ENCODE peak calls at places on chromosomes 7 and 10, in seven cellular contexts. L is lung; Z is cardiac muscle cell; A is CD8-positive, alpha-beta T cell; F is AG04450; S is tibial artery; O is left lung. E is an unnamed sample. For H3K9me3, the result is how much of the 10 kb centered on the place peaks cover.

GRCh38 chr10:106557951-106558733 is 606.4 kb downstream of the SORCS1 start:
- DNase-seq in S (no peak), A (no peak), F (no peak), O (no peak), L (no peak), Z (peak), E (no peak)

GRCh38 chr10:34593955-34594354 is 221.1 kb downstream of the PARD3 start:
- DNase-seq in S (no peak), A (no peak), O (no peak), Z (no peak), F (no peak), L (no peak), E (no peak)

GRCh38 chr10:126749030-126749655 is 78.7 kb upstream of the C10orf90 start:
- DNase-seq in Z (peak), F (peak), A (peak), L (peak), S (no peak), O (peak), E (no peak)

GRCh38 chr10:93471110-93471651 is 11.0 kb downstream of the MYOF start:
- DNase-seq in L (no peak), A (no peak), Z (peak), O (no peak), S (no peak), F (peak), E (no peak)

GRCh38 chr7:28330384-28331070 is 81.8 kb upstream of the CREB5 start:
- DNase-seq in F (no peak), Z (no peak), O (no peak), L (no peak), A (no peak), S (no peak), E (no peak)

GRCh38 chr7:22481726-22482125 is 18.3 kb downstream of the STEAP1B start:
- DNase-seq in F (no peak), S (no peak), L (no peak), O (no peak), A (no peak), Z (peak), E (no peak)

GRCh38 chr10:57948796-57949195 is 318.9 kb downstream of the IPMK start:
- DNase-seq in Z (no peak), F (no peak), S (no peak), L (no peak), O (no peak), A (no peak), E (no peak)

GRCh38 chr10:128519581-128519980 is 393.4 kb upstream of the MKI67 start:
- DNase-seq in Z (no peak), A (no peak), O (no peak), S (no peak), L (no peak), F (no peak), E (no peak)

GRCh38 chr7:92830532-92831110 is 5.8 kb downstream of the CDK6 start:
- DNase-seq in Z (no peak), L (no peak), F (no peak), O (no peak), S (no peak), A (no peak), E (no peak)

GRCh38 chr7:84799131-84799530 is 387.7 kb downstream of the SEMA3D start:
- DNase-seq in F (no peak), S (peak), L (no peak), A (no peak), Z (peak), O (no peak), E (no peak)

GRCh38 chr7:44398953-44399574 is 73.7 kb upstream of the CAMK2B start:
- DNase-seq in A (no peak), F (no peak), S (no peak), Z (no peak), O (no peak), L (no peak), E (no peak)

DNA sequence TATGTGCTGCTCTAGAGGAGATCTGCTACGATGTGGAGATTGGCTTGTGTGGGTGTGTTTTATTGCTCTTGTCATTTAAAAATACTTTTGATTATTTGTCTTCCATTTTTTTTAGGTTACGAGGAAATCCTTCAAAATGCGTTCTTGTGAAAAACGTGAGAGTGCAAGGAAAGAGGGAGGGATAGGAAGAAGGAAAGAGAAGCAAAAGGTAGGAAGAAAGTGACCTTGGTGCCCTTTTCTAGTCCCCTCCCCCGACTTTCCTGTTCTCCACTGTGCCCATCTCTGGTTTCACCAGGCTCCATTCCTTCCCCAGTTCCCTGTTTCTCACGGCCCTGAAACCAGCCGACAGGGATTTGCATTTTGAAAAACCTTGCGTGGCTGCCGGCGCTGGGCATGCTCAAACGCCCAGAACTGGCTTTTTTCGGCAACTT is 511 bp upstream of the GNAI1 start:
- DNase-seq in A (no peak), Z (no peak), L (no peak), O (no peak), F (peak), S (no peak), E (no peak)
- TF ChIP-seq CTCF in A (no peak), Z (no peak), L (no peak), O (no peak), F (no peak), S (no peak), E (no peak)

GRCh38 chr7:99473315-99473596 is 566 bp downstream of the ZNF789 start:
- DNase-seq in F (peak), L (no peak), A (no peak), Z (peak), S (no peak), O (no peak), E (no peak)

GRCh38 chr7:99476107-99476506 is 3.4 kb downstream of the ZNF789 start:
- DNase-seq in F (no peak), Z (no peak), A (no peak), O (no peak), S (no peak), L (no peak), E (no peak)

GRCh38 chr7:99469381-99470065 is 3.2 kb upstream of the ZNF789 start:
- DNase-seq in F (no peak), Z (no peak), O (peak), S (no peak), A (no peak), L (no peak), E (no peak)

GRCh38 chr7:99468336-99468918 is 2.5 kb upstream of the ATP5MF start:
- DNase-seq in S (no peak), A (no peak), O (peak), Z (no peak), F (no peak), L (no peak), E (no peak)

DNA sequence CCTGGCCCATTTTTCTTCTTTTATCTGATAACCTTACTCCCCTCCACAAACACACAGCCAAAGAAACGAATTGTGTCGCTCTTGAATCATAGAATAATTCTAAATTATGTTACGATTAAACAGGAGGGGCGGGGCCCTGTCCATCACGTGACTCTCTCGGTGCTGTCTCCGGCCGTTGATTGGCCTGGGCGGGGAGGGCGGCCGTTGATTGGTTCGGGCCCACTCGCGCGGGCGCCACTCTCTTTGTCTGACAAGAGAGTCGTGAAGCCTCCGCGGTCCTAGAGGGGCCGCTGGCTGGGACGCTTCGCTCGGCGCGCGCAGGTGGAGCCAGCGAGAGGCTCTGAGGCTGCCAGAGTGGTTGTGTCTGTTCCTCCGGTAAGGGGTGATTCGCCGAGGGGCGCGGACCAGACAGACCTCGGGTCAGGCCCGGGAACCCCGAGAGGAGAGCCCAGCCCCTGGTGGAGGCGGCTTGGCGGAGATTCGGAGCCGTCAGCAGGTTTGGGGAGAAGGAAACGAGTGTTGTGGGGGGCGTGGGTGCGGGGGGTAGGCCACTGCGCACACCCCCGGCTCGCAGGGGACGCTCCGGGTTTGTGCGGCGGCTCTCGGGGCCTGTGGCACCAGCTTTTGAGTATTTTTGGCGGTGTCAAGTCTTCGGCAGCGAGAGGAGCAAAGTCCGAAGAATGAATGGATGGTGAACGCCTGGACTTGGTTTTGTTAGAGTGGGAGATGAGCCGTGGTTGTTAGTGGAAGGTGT is at the start of gene ZNF789:
- DNase-seq in A (peak), S (peak), O (peak), L (peak), F (peak), Z (peak), E (peak)
- H3K9me3 ChIP-seq in A (under half), S (under half), O (under half), L (under half), F (under half), Z (under half), E (under half)

GRCh38 chr7:74364061-74364460 is 74.9 kb downstream of the CLIP2 start:
- DNase-seq in O (no peak), F (no peak), L (no peak), Z (no peak), S (no peak), A (no peak), E (no peak)
- TF ChIP-seq CTCF in O (no peak), F (peak), L (no peak), Z (peak), S (no peak), A (no peak), E (no peak)

GRCh38 chr7:154857240-154857639 is 145.7 kb downstream of the PAXIP1 start:
- DNase-seq in A (no peak), O (no peak), L (no peak), F (no peak), Z (no peak), S (peak), E (no peak)
- H3K9me3 ChIP-seq in A (under half), O (under half), L (under half), F (half or more), Z (under half), S (under half), E (under half)

DNA sequence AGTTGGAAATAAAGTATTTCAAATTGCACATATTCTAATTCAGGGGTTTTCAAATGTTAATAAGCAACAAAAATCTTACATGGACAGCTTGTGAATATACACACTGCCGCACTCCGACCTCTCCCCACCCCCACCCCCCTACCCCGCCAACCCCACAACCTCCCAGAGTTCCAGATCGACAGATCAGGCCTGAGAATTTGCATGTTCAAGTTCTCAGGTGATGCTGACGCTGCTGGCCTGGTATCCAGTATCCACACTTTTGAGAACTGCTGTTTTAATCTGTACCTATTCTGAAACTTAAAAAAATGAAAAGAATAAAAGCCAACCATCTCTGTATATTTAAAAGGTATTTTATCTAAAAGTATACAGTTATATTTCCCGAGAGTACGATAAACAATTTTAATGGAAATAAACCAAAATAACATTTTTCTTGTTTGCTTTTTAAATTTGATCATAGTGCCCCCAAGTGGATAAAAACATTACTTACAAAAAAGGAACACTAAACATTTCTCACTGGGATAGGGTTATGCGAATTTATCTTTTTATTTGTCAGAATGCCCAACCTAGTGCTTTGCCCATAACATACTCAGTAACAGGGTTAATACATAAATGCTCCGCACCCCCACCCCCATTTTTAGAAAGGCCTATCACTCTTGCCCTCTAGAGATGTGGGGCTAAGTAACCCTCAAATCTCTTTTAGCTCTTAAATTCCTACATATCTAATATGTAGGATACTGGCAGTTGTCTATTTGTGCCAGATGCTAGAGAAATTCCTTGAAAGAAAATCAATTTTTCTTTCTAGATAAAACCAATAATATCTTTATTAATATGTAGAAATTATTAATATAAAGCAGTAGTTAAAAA is 166.3 kb downstream of the RNF133 start:
- DNase-seq in F (no peak), S (no peak), O (no peak), Z (peak), A (no peak), L (no peak), E (no peak)
- TF ChIP-seq CTCF in F (peak), S (no peak), O (no peak), Z (peak), A (no peak), L (no peak), E (peak)

GRCh38 chr7:155637155-155637554 is 7.3 kb upstream of the RBM33 start:
- DNase-seq in S (no peak), Z (no peak), O (no peak), L (no peak), F (no peak), A (no peak), E (no peak)

GRCh38 chr7:155643804-155644177 is 670 bp upstream of the RBM33 start:
- DNase-seq in S (no peak), Z (peak), O (peak), L (no peak), F (no peak), A (no peak), E (no peak)

GRCh38 chr7:155638366-155638765 is 6.1 kb upstream of the RBM33 start:
- DNase-seq in S (no peak), F (no peak), L (no peak), Z (no peak), A (no peak), O (no peak), E (no peak)

GRCh38 chr7:155640629-155641028 is 3.8 kb upstream of the RBM33 start:
- DNase-seq in S (no peak), O (no peak), Z (no peak), F (no peak), A (no peak), L (no peak), E (no peak)

GRCh38 chr7:155639958-155640520 is 4.4 kb upstream of the RBM33 start:
- DNase-seq in Z (no peak), A (no peak), F (no peak), S (no peak), L (no peak), O (no peak), E (no peak)
- H3K9me3 ChIP-seq in Z (under half), A (under half), F (under half), S (under half), L (under half), O (under half), E (under half)

DNA sequence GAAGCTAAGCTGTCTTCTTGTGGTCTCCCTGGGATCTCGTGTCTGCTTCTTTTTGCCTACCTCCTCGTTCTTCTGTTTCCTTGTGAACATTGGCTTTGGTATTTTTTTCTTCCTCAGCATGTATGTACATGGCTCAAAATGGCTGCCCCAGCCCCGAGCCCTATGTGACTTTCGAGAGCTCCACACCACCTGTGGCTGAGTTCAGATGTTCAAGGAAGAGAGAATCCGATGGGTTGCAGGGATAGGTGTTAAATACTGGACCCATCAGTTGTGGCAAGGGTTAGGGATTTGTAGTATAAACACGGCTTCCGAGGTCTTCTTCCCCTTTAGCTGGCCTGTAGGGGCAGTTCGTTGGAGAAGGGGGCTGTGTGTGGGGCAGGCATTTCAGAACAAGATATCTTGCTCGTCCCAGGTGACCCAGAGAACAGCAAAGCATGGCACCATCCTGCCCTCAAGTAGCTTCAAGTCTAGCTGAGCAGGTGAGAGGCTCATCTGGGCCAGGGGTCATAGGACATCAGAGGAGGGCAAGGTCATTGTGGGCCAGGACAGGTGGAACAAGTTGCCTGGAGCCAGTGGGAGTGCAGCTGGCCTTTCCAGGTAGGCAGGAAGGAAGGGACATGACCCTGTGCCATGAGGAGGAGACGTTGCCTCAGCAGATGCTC is 57.2 kb upstream of the COMTD1 start:
- DNase-seq in L (peak), F (no peak), Z (no peak), A (no peak), O (no peak), S (no peak), E (no peak)
- TF ChIP-seq CTCF in L (no peak), F (no peak), Z (no peak), A (no peak), O (no peak), S (no peak), E (no peak)

GRCh38 chr7:158109364-158110033 is 478.1 kb downstream of the PTPRN2 start:
- DNase-seq in F (no peak), Z (no peak), L (no peak), S (no peak), A (no peak), O (no peak), E (no peak)

GRCh38 chr7:158111906-158112570 is 475.6 kb downstream of the PTPRN2 start:
- DNase-seq in S (no peak), Z (no peak), O (peak), F (no peak), A (no peak), L (no peak), E (no peak)

GRCh38 chr7:158110034-158110590 is 477.5 kb downstream of the PTPRN2 start:
- DNase-seq in S (no peak), O (peak), F (no peak), Z (no peak), L (no peak), A (no peak), E (no peak)

GRCh38 chr7:158111556-158111880 is 476.1 kb downstream of the PTPRN2 start:
- DNase-seq in Z (no peak), A (no peak), O (no peak), L (no peak), F (no peak), S (no peak), E (no peak)

DNA sequence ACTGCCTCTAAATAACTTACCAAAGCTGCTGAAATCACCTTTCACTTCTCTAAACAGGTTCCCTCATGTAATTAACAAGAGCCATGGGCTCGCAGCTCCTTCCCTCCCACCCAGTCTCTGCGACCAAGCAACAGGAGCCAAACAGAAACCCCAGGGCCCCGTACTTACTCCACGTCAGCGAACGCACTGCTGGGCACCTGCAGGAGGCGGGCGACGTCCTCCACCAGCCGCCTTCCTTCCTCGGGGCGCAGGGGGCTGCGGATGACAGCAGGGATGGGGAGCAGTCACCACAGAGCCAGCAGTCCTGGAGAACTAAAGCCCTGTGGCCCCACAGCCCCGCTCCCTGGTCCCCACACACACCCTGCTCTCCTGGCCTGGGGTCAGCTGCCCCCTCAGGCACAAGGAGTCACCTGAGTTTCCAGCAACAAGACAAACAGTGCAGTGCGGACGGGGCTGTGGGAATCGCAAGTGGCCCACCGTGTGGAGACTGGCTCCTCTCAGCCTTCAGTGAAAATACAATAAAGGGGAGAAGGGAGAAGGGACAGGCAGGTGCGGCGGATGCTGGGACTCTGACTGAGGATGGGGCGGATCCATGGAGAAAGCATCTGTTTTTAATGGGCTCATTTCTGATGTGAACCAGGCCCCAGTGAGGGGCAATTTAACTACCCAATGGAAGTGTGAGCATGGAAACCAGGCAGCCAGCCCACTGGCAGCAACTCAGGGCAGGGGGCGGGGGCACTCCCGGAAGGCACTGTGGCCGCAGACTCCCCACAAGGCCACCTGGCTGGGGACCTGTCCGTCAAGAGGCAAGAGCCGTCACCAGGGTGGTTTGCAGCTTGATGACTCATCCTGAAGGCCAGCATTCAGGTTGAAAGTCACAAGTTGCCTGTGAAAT is 476.7 kb downstream of the PTPRN2 start:
- DNase-seq in L (no peak), A (no peak), F (no peak), Z (no peak), O (peak), S (no peak), E (no peak)
- H3K9me3 ChIP-seq in L (under half), A (under half), F (half or more), Z (under half), O (under half), S (under half), E (under half)

GRCh38 chr7:151889406-151890354 is 12.8 kb upstream of the PRKAG2 start:
- DNase-seq in S (peak), F (no peak), Z (no peak), A (no peak), L (no peak), O (no peak), E (no peak)

GRCh38 chr7:151890355-151891004 is 13.6 kb upstream of the PRKAG2 start:
- DNase-seq in F (no peak), O (no peak), A (no peak), Z (no peak), S (peak), L (no peak), E (no peak)

GRCh38 chr7:151893405-151893923 is 16.5 kb upstream of the PRKAG2 start:
- DNase-seq in O (no peak), A (no peak), S (peak), Z (no peak), L (no peak), F (no peak), E (no peak)

GRCh38 chr7:151891182-151891581 is 14.3 kb upstream of the PRKAG2 start:
- DNase-seq in F (no peak), O (no peak), A (no peak), S (peak), L (no peak), Z (no peak), E (no peak)

GRCh38 chr7:151891753-151892152 is 14.8 kb upstream of the PRKAG2 start:
- DNase-seq in O (no peak), L (no peak), Z (no peak), F (no peak), S (peak), A (no peak), E (no peak)
- TF ChIP-seq CTCF in O (no peak), L (no peak), Z (no peak), F (no peak), S (no peak), A (no peak), E (no peak)